ENCODE peak calls at places on chromosomes 5 and 9, in four cellular contexts. V is substantia nigra; A is colonic mucosa; X is activated gamma-delta T cell treated with anti-CD3 and anti-CD28 coated beads, Interleukin-2, amount 50 U/mL, for 16 hours. S is an unnamed sample.

GRCh38 chr9:112556497-112557085 is 70.0 kb downstream of the KIAA1958 start:
- DNase-seq in X (no peak), A (no peak), V (no peak), S (no peak)

GRCh38 chr9:93674580-93675335 is 98.4 kb downstream of the PHF2 start:
- DNase-seq in V (no peak), A (peak), X (no peak), S (no peak)

GRCh38 chr9:133935328-133936040 is 56.6 kb downstream of the VAV2 start:
- DNase-seq in V (no peak), A (peak), X (no peak), S (no peak)

GRCh38 chr5:11851402-11851801 is 52.8 kb downstream of the CTNND2 start:
- DNase-seq in A (no peak), X (no peak), V (no peak), S (no peak)

GRCh38 chr5:147892696-147893296 is 13.5 kb downstream of the C5orf46 start:
- DNase-seq in V (no peak), X (no peak), A (peak), S (no peak)

GRCh38 chr5:109900911-109901627 is 211.3 kb downstream of the MAN2A1 start:
- DNase-seq in A (no peak), X (no peak), V (no peak), S (no peak)

GRCh38 chr9:4740373-4740622 is 704 bp downstream of the AK3 start:
- DNase-seq in V (no peak), X (no peak), A (no peak), S (no peak)

GRCh38 chr9:33167949-33168535 is 906 bp upstream of the B4GALT1 start:
- DNase-seq in V (no peak), X (no peak), A (peak), S (no peak)

GRCh38 chr9:7234144-7234543 is 476.4 kb downstream of the KDM4C start:
- DNase-seq in A (no peak), V (no peak), X (no peak), S (peak)

GRCh38 chr5:139738193-139738592 is 57.4 kb upstream of the PSD2 start:
- DNase-seq in X (no peak), V (no peak), A (no peak), S (no peak)

GRCh38 chr9:98430535-98430934 is 175.1 kb upstream of the TBC1D2 start:
- DNase-seq in X (no peak), V (no peak), A (peak), S (no peak)

GRCh38 chr9:14205463-14205862 is 108.5 kb downstream of the NFIB start:
- DNase-seq in A (no peak), X (no peak), V (no peak), S (no peak)

GRCh38 chr9:34961574-34962480 is 3.7 kb downstream of the PHF24 start:
- DNase-seq in A (no peak), X (no peak), V (no peak), S (no peak)

GRCh38 chr5:116361171-116361967 is 213.3 kb downstream of the SEMA6A start:
- DNase-seq in V (no peak), A (peak), X (no peak), S (no peak)

GRCh38 chr5:84438456-84438855 is 53.8 kb upstream of the EDIL3 start:
- DNase-seq in V (no peak), A (no peak), X (no peak), S (no peak)

GRCh38 chr5:178859625-178860521 is at the start of gene ZNF354B:
- DNase-seq in A (peak), X (peak), V (peak), S (peak)

GRCh38 chr9:38619556-38620447 is 594 bp downstream of the ANKRD18A start:
- DNase-seq in V (no peak), A (peak), X (no peak), S (no peak)

GRCh38 chr9:69204378-69204777 is 30.3 kb downstream of the TJP2 start:
- DNase-seq in X (no peak), V (no peak), A (no peak), S (no peak)

GRCh38 chr9:122197334-122197872 is 31.4 kb downstream of the LHX6 start:
- DNase-seq in V (no peak), X (no peak), A (peak), S (no peak)

GRCh38 chr5:89270901-89271300 is 387.9 kb upstream of the MEF2C start:
- DNase-seq in A (no peak), X (no peak), V (no peak), S (no peak)

GRCh38 chr9:37198034-37198718 is 77.8 kb downstream of the ZCCHC7 start:
- DNase-seq in V (no peak), X (no peak), A (no peak), S (no peak)

GRCh38 chr5:138102454-138103320 is 18.9 kb downstream of the WNT8A start:
- DNase-seq in X (no peak), V (no peak), A (no peak), S (no peak)